ENCODE peak calls at places on chromosomes 13 and 19, in five cellular contexts. P, K, M, W and E are unnamed samples.

GRCh38 chr19:30358319-30358718 is 13.9 kb upstream of the ZNF536 start:
- DNase-seq in W (no peak), K (no peak), M (no peak), P (no peak), E (no peak)

GRCh38 chr19:44212865-44213346 is 574 bp downstream of the ZNF227 start:
- DNase-seq in M (peak; percentile 10), P (no peak), K (no peak), W (no peak), E (peak; percentile 31)

GRCh38 chr19:47253467-47253881 is 2.9 kb upstream of the CCDC9 start:
- DNase-seq in M (no peak), K (no peak), W (no peak), P (peak; percentile 60), E (peak; percentile 90)

GRCh38 chr19:30791116-30791515 is 418.9 kb downstream of the ZNF536 start:
- DNase-seq in K (no peak), W (no peak), M (no peak), P (no peak), E (no peak)

GRCh38 chr13:94268661-94269060 is 210.8 kb downstream of the DCT start:
- DNase-seq in P (no peak), K (no peak), W (no peak), M (no peak), E (no peak)

GRCh38 chr19:52102163-52102562 is 6.6 kb upstream of the ZNF841 start:
- DNase-seq in W (no peak), M (no peak), P (no peak), K (no peak), E (no peak)

GRCh38 chr19:17803264-17803896 is 8.4 kb downstream of the B3GNT3 start:
- DNase-seq in P (peak; percentile 42), M (no peak), W (no peak), K (no peak), E (no peak)

GRCh38 chr13:76991796-76992547 is at the start of gene CLN5:
- DNase-seq in W (peak; percentile 97), P (peak; percentile 75), M (peak; percentile 91), K (peak; percentile 98), E (peak; percentile 88)

GRCh38 chr19:48746120-48746519 is 589 bp downstream of the IZUMO1 start:
- DNase-seq in W (no peak), M (no peak), K (no peak), P (no peak), E (no peak)

GRCh38 chr13:67119481-67119883 is 110.7 kb downstream of the PCDH9 start:
- DNase-seq in P (no peak), W (no peak), K (no peak), M (no peak), E (peak; percentile 94)

GRCh38 chr13:31009166-31009565 is 76.7 kb downstream of the TEX26 start:
- DNase-seq in W (no peak), M (no peak), P (no peak), K (no peak), E (peak; percentile 61)

GRCh38 chr19:40365613-40366401 is 17.3 kb downstream of the PLD3 start:
- DNase-seq in W (peak; percentile 79), M (peak; percentile 83), K (peak; percentile 84), P (no peak), E (peak; percentile 49)

GRCh38 chr13:61765940-61766666 is 350.5 kb upstream of the PCDH20 start:
- DNase-seq in K (no peak), P (no peak), W (no peak), M (no peak), E (no peak)

GRCh38 chr13:27053902-27054595 is 117.6 kb downstream of the USP12 start:
- DNase-seq in M (no peak), K (no peak), P (no peak), W (no peak), E (peak; percentile 90)

GRCh38 chr13:44653261-44653660 is 77.1 kb upstream of the TSC22D1 start:
- DNase-seq in K (no peak), W (no peak), P (no peak), M (no peak), E (peak; percentile 20)

GRCh38 chr19:56671613-56671994 is at the start of gene ZNF835:
- DNase-seq in M (peak; percentile 97), P (no peak), K (peak; percentile 96), W (peak; percentile 99), E (peak; percentile 18)

GRCh38 chr19:47726467-47726866 is 13.2 kb downstream of the EHD2 start:
- DNase-seq in K (no peak), W (no peak), P (no peak), M (no peak), E (no peak)

GRCh38 chr19:53971608-53972007 is 8.9 kb downstream of the CACNG8 start:
- DNase-seq in P (no peak), K (no peak), M (no peak), W (no peak), E (no peak)

GRCh38 chr13:102951808-102952207 is 106.0 kb downstream of the ERCC5 start:
- DNase-seq in P (no peak), M (no peak), K (no peak), W (no peak), E (no peak)

GRCh38 chr13:65530688-65531087 is 1699.4 kb downstream of the PCDH9 start:
- DNase-seq in W (no peak), K (no peak), M (no peak), P (no peak), E (no peak)

GRCh38 chr13:27728271-27728670 is 64.0 kb upstream of the GSX1 start:
- DNase-seq in P (no peak), K (no peak), M (peak; percentile 14), W (no peak), E (no peak)

GRCh38 chr13:73136776-73137175 is 78.0 kb downstream of the KLF5 start:
- DNase-seq in M (no peak), K (no peak), P (no peak), W (no peak), E (no peak)

GRCh38 chr13:73133536-73133935 is 74.7 kb downstream of the KLF5 start:
- DNase-seq in P (no peak), W (no peak), M (no peak), K (no peak), E (peak; percentile 34)

GRCh38 chr13:73129023-73129422 is 70.2 kb downstream of the KLF5 start:
- DNase-seq in K (no peak), P (no peak), W (no peak), M (no peak), E (no peak)

GRCh38 chr13:73131247-73131646 is 72.4 kb downstream of the KLF5 start:
- DNase-seq in P (no peak), K (no peak), M (no peak), W (no peak), E (no peak)
- TF ChIP-seq CTCF in P (no peak), K (no peak), M (no peak), W (no peak), E (no peak)

DNA sequence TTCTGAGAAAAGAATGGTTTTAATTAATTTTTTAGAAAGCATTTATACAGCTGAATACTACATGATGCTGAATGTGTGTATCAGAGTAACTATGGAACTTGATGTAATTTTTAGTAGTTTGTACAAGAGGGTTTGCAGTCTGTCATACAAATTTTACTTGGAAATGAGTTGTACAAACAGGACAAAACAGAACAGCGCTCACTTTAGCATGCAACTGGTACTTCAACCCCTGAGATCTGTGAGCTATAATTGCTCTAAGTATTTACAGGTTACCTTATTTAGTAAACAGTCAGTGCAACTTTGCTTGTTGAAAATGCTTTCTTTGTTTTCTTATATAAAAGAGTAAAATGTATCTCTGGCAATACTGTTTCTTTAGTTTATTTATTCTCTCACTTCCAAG is 719 bp downstream of the TNFRSF19 start:
- DNase-seq in P (no peak), K (no peak), W (no peak), M (no peak), E (peak; percentile 27)
- TF ChIP-seq CTCF in P (no peak), K (no peak), W (peak; percentile 11), M (no peak), E (no peak)

DNA sequence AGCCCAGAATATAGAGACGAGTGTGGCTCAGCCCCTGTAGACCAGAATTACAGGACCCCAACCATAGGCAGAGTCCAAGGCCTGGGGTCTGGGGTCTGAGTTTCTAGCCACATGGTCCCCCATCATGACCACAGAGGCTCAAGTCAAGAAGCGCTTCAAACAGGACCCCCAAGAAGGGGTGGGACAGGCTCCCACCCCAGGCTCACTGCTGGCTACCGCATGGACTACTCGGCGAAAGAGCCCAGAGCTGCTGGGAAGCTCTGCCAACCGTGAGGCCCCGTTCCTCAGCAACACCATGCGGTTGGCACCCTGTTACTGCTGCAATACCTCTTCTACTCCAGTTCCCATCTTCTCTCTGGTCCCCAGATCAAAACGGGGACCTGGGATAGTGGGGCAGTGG is 254.8 kb downstream of the TEX29 start:
- DNase-seq in W (no peak), M (no peak), P (no peak), K (no peak), E (no peak)
- TF ChIP-seq CTCF in W (no peak), M (no peak), P (no peak), K (no peak), E (no peak)

GRCh38 chr19:38224014-38224862 is at the start of gene DPF1:
- DNase-seq in P (peak; percentile 93), W (peak; percentile 73), K (no peak), M (peak; percentile 88), E (peak; percentile 44)
- TF ChIP-seq CTCF in P (peak; percentile 33), W (no peak), K (no peak), M (no peak), E (peak; percentile 40)